ENCODE peak calls at places on chromosomes 3 and 15, in eight cellular contexts. Q, W, V, J, Z, C, S and U are unnamed samples.
A peak's percentile ranks its signal among the peaks of the same experiment; 100 is the strongest.

GRCh38 chr15:48395532-48396011 is 64.3 kb downstream of the DUT start:
- DNase-seq in S (peak; percentile 95), Z (no peak), V (no peak), Q (peak; percentile 63), C (no peak), J (no peak), W (no peak), U (peak; percentile 86)

GRCh38 chr15:60383008-60383694 is 14.6 kb downstream of the ANXA2 start:
- DNase-seq in W (no peak), S (no peak), Z (no peak), J (no peak), V (no peak), C (no peak), Q (no peak), U (no peak)

GRCh38 chr15:44519537-44519936 is 17.4 kb upstream of the EIF3J start:
- DNase-seq in Q (no peak), W (no peak), V (no peak), S (no peak), C (no peak), Z (no peak), J (no peak), U (no peak)

GRCh38 chr15:99845009-99845408 is 111.8 kb upstream of the LYSMD4 start:
- DNase-seq in J (no peak), W (no peak), C (no peak), S (peak; percentile 78), V (no peak), Z (no peak), Q (no peak), U (no peak)

GRCh38 chr3:39907981-39908380 is 98.6 kb downstream of the MYRIP start:
- DNase-seq in C (no peak), S (peak; percentile 5), W (no peak), V (no peak), Q (peak; percentile 69), J (peak; percentile 68), Z (no peak), U (no peak)

GRCh38 chr3:197485143-197485542 is 70.6 kb downstream of the BDH1 start:
- DNase-seq in Z (no peak), Q (no peak), S (no peak), J (peak; percentile 62), V (no peak), C (no peak), W (no peak), U (no peak)

GRCh38 chr3:134132961-134133360 is 103.2 kb upstream of the SLCO2A1 start:
- DNase-seq in Z (no peak), Q (no peak), S (no peak), C (no peak), V (no peak), W (no peak), J (no peak), U (no peak)

GRCh38 chr15:86650084-86650483 is 570.4 kb downstream of the AGBL1 start:
- DNase-seq in J (no peak), V (no peak), C (no peak), Q (no peak), S (peak; percentile 8), Z (peak; percentile 43), W (no peak), U (no peak)

GRCh38 chr15:56758770-56759449 is 25.6 kb upstream of the ZNF280D start:
- DNase-seq in S (peak; percentile 91), Q (no peak), C (no peak), W (no peak), Z (no peak), V (no peak), J (no peak), U (no peak)

DNA sequence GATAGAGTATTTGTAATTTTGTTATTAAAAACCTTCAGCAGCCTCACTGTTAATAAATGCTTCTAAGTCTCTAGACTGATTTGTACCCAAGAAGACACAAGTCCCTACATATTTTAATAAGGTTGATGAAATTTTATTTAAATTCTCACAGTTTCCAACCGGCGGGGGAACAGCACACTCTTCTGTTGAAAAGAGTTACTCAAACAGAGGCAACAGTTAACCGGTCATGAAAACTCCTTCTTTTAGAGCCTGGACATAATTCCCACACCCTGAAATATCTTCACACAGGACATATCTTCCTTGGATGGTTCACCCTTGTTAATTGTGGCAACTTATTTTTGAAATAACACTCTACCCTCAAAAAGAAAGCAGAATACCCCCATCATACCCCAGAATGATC is 278.8 kb downstream of the FOXP1 start:
- DNase-seq in J (no peak), Q (no peak), C (peak; percentile 58), Z (no peak), S (no peak), V (no peak), W (no peak), U (no peak)
- H3K4me1 ChIP-seq in J (no peaks in the 10 kb centered on the region), Q (peaks cover 11% of the 10 kb centered on the region), C (peaks cover 68% of the 10 kb centered on the region), Z (peaks cover 10% of the 10 kb centered on the region), S (no peaks in the 10 kb centered on the region), V (no peaks in the 10 kb centered on the region), W (peaks cover 12% of the 10 kb centered on the region), U (peaks cover 19% of the 10 kb centered on the region)

DNA sequence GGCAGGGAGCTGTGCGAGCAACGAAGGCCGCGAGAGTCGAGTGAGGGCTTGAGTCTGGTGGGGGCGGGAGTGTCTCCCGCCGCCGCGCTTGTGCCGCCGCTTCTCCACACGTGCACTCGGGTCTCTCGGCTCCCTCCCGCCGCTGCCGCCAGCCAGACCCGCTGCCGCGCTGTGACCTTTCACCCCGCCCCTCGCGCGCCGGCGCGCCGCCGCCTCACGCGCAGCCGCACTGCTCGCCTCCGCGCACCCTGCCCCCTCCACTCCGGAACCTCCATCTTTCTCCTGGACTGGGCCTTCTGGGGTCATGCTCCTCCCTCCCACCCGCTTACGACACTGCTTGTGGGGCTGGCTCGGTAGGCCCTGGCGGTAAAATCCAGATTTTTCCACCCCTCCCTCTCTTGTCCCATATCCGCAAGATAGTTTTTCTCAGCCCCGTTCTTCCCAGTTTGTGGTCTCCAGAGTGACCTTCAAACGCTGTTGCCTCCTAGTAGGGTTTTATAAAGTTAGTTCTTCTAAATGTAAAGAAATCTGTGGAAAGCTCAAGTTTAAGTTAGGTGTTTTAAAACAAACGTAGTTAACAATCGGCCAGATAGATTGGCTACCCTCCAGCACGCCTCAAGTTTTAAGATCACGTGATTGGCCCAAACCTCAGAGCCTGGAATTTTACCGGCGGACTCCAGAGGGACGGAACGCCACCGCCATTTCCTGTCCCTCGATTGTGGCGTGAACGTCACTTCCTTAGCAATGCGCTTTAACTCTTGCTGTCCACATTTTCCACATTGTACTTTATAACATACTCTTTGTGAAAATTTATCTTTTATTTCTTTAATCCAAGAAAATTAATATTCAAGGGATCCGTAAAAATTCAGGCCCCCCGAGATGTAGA is at the start of gene NAA50:
- DNase-seq in S (peak; percentile 94), J (peak; percentile 95), W (peak; percentile 90), V (peak; percentile 82), Q (peak; percentile 97), Z (peak; percentile 93), C (peak; percentile 97), U (peak; percentile 97)
- H3K4me1 ChIP-seq in S (peaks cover 7% of the 10 kb centered on the region), J (no peaks in the 10 kb centered on the region), W (peaks cover 25% of the 10 kb centered on the region), V (peaks cover 3% of the 10 kb centered on the region), Q (peaks cover 33% of the 10 kb centered on the region), Z (peaks cover 16% of the 10 kb centered on the region), C (peaks cover 18% of the 10 kb centered on the region), U (peaks cover 57% of the 10 kb centered on the region)

GRCh38 chr3:125045965-125046364 is 9.8 kb downstream of the HEG1 start:
- DNase-seq in C (no peak), Z (no peak), V (no peak), J (no peak), S (peak; percentile 92), W (no peak), Q (no peak), U (no peak)

GRCh38 chr3:125043599-125044151 is 12.1 kb downstream of the HEG1 start:
- DNase-seq in J (no peak), S (no peak), V (no peak), C (peak; percentile 64), Z (no peak), W (no peak), Q (peak; percentile 79), U (peak; percentile 63)

GRCh38 chr3:125048282-125048681 is 7.5 kb downstream of the HEG1 start:
- DNase-seq in V (no peak), W (no peak), S (no peak), Q (no peak), C (no peak), Z (no peak), J (no peak), U (no peak)

GRCh38 chr3:125042725-125043406 is 12.9 kb downstream of the HEG1 start:
- DNase-seq in Z (no peak), V (no peak), Q (peak; percentile 78), J (no peak), W (no peak), C (peak; percentile 89), S (peak; percentile 56), U (peak; percentile 79)

DNA sequence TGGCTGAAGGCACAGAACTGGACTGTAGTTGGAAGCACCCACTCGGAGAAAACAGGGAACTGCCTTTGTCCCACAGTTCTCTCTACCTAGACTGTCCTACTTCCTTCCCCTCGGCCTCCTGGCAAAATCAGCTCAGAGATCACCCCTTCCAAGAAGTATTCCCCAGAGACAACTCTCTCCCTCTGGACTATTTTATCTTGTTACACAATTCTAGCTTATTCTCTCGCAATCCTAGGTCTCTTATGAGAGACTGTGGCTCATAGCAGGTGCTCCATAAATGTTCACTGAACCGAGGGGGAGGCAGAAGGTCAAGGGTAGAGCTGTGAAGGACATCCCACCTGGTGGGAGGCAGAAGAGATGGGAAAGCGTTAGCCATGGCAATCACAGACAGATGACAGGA is 10.6 kb downstream of the HEG1 start:
- DNase-seq in J (no peak), W (no peak), S (no peak), Z (no peak), Q (no peak), V (no peak), C (no peak), U (no peak)
- H3K4me1 ChIP-seq in J (peaks cover 8% of the 10 kb centered on the region), W (peaks cover 23% of the 10 kb centered on the region), S (peaks cover 49% of the 10 kb centered on the region), Z (no peaks in the 10 kb centered on the region), Q (peaks cover 95% of the 10 kb centered on the region), V (no peaks in the 10 kb centered on the region), C (peaks cover 87% of the 10 kb centered on the region), U (peaks cover 59% of the 10 kb centered on the region)

DNA sequence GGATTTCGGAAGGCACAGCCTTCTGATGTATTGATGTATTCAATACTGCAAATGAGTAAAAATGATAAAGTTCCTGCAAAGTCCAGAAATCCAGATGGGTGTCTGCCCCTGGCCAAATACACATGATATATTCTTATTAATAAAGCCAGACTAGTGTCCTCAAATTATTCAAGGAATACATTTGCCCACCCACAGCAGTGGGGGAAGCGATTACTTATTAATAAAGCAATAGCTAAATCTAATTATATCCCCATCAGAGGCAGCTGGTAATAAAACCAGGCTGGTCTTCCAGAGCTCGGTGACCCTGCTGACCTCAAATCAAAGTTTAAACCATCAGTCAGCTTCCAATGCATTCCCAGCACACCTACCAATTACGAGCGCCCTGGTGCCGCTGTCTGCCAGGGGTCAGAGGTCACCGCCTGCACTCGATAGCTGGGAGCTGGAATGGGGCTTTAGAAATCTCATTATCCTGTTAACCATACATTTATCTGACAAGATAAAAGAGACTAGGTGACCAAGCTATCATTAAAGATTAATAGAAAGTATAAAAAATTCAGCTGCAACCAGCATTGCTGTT is 330.3 kb downstream of the UACA start:
- DNase-seq in Z (no peak), J (peak; percentile 88), C (no peak), S (no peak), Q (no peak), V (no peak), W (peak; percentile 70), U (no peak)
- H3K4me1 ChIP-seq in Z (peaks cover 41% of the 10 kb centered on the region), J (peaks cover 44% of the 10 kb centered on the region), C (peaks cover 39% of the 10 kb centered on the region), S (no peaks in the 10 kb centered on the region), Q (peaks cover 13% of the 10 kb centered on the region), V (peaks cover 29% of the 10 kb centered on the region), W (no peaks in the 10 kb centered on the region), U (no peaks in the 10 kb centered on the region)

GRCh38 chr3:37994639-37994972 is 4.0 kb downstream of the VILL start:
- DNase-seq in Q (no peak), Z (peak; percentile 25), V (no peak), J (no peak), W (no peak), C (no peak), S (no peak), U (no peak)
- H3K4me1 ChIP-seq in Q (peaks cover 10% of the 10 kb centered on the region), Z (peaks cover 29% of the 10 kb centered on the region), V (peaks cover 17% of the 10 kb centered on the region), J (no peaks in the 10 kb centered on the region), W (no peaks in the 10 kb centered on the region), C (no peaks in the 10 kb centered on the region), S (peaks cover 9% of the 10 kb centered on the region), U (peaks cover 4% of the 10 kb centered on the region)